ENCODE peak calls at places on chromosomes 1 and 21, in eight cellular contexts. A is endothelial cell of umbilical vein, M is tibial nerve, C is ovary, G is stomach, I is adrenal gland, L is A549, X is sigmoid colon. N is an unnamed sample.

GRCh38 chr1:67407498-67407897 is 22.7 kb downstream of the SERBP1 start:
- DNase-seq in A (no peak), M (no peak), C (no peak), G (no peak), I (no peak), L (no peak), X (no peak), N (no peak)

GRCh38 chr1:150487763-150488115 is 520 bp downstream of the TARS2 start:
- DNase-seq in A (no peak), M (no peak), C (no peak), G (no peak), I (no peak), L (no peak), X (peak), N (no peak)

GRCh38 chr1:40861227-40862003 is 748 bp downstream of the CITED4 start:
- DNase-seq in A (no peak), M (no peak), C (peak), G (peak), I (peak), L (no peak), X (peak), N (peak)

GRCh38 chr21:34100789-34101188 is 27.4 kb downstream of the MRPS6 start:
- DNase-seq in A (no peak), M (no peak), C (no peak), G (no peak), I (peak), L (no peak), X (no peak), N (no peak)

GRCh38 chr1:111656093-111657017 is 36.8 kb downstream of the RAP1A start:
- DNase-seq in A (peak), M (peak), C (no peak), G (no peak), I (peak), L (peak), X (no peak), N (peak)

GRCh38 chr1:25522240-25522639 is 21.2 kb upstream of the LDLRAP1 start:
- DNase-seq in A (no peak), M (no peak), C (no peak), G (no peak), I (no peak), L (no peak), X (no peak), N (no peak)

GRCh38 chr1:97427371-97427770 is 493.5 kb downstream of the DPYD start:
- DNase-seq in A (no peak), M (no peak), C (no peak), G (no peak), I (no peak), L (no peak), X (no peak), N (no peak)

GRCh38 chr1:242427519-242427918 is 97.0 kb downstream of the PLD5 start:
- DNase-seq in A (no peak), M (no peak), C (no peak), G (no peak), I (no peak), L (no peak), X (no peak), N (no peak)

GRCh38 chr1:79052829-79053449 is 46.4 kb upstream of the ADGRL4 start:
- DNase-seq in A (peak), M (no peak), C (no peak), G (no peak), I (no peak), L (no peak), X (no peak), N (no peak)

GRCh38 chr1:7510389-7510931 is 260.6 kb upstream of the VAMP3 start:
- DNase-seq in A (no peak), M (no peak), C (no peak), G (no peak), I (no peak), L (peak), X (no peak), N (no peak)

GRCh38 chr1:203180611-203181330 is 5.1 kb upstream of the MYBPH start:
- DNase-seq in A (no peak), M (no peak), C (no peak), G (no peak), I (no peak), L (no peak), X (no peak), N (no peak)

GRCh38 chr1:39901486-39902120 is at the start of gene MYCL:
- DNase-seq in A (peak), M (no peak), C (peak), G (peak), I (peak), L (peak), X (peak), N (peak)

GRCh38 chr1:15001317-15001900 is 152.1 kb upstream of the TMEM51 start:
- DNase-seq in A (no peak), M (no peak), C (no peak), G (no peak), I (no peak), L (no peak), X (no peak), N (no peak)

GRCh38 chr1:90707363-90707710 is 9.8 kb downstream of the BARHL2 start:
- DNase-seq in A (no peak), M (no peak), C (no peak), G (peak), I (peak), L (peak), X (no peak), N (peak)

GRCh38 chr1:180527270-180527669 is 24.9 kb upstream of the ACBD6 start:
- DNase-seq in A (peak), M (no peak), C (no peak), G (no peak), I (peak), L (peak), X (no peak), N (no peak)

GRCh38 chr1:6603424-6603850 is 768 bp upstream of the KLHL21 start:
- DNase-seq in A (peak), M (peak), C (peak), G (peak), I (peak), L (no peak), X (peak), N (no peak)

GRCh38 chr1:101995984-101996731 is 568 bp downstream of the OLFM3 start:
- DNase-seq in A (no peak), M (no peak), C (no peak), G (no peak), I (no peak), L (no peak), X (no peak), N (no peak)

GRCh38 chr1:70442486-70442885 is 31.4 kb downstream of the CTH start:
- DNase-seq in A (no peak), M (no peak), C (no peak), G (no peak), I (no peak), L (no peak), X (no peak), N (no peak)

GRCh38 chr1:96478228-96478627 is 243.4 kb upstream of the PTBP2 start:
- DNase-seq in A (no peak), M (no peak), C (no peak), G (no peak), I (no peak), L (no peak), X (no peak), N (no peak)

GRCh38 chr1:187390157-187390556 is 561.4 kb downstream of the PLA2G4A start:
- DNase-seq in A (no peak), M (no peak), C (no peak), G (no peak), I (no peak), L (no peak), X (no peak), N (no peak)

GRCh38 chr1:204410764-204411450 is 710 bp downstream of the PPP1R15B start:
- DNase-seq in A (peak), M (peak), C (peak), G (peak), I (peak), L (no peak), X (peak), N (peak)

GRCh38 chr1:189619682-189620332 is 857.9 kb downstream of the BRINP3 start:
- DNase-seq in A (peak), M (no peak), C (no peak), G (no peak), I (peak), L (peak), X (no peak), N (no peak)

GRCh38 chr1:202037706-202038296 is 27.4 kb downstream of the ELF3 start:
- DNase-seq in A (no peak), M (no peak), C (no peak), G (no peak), I (no peak), L (peak), X (no peak), N (no peak)

GRCh38 chr1:119358661-119359060 is 9.9 kb upstream of the HAO2 start:
- DNase-seq in A (no peak), M (no peak), C (no peak), G (no peak), I (no peak), L (no peak), X (no peak), N (no peak)

GRCh38 chr1:197092491-197093023 is 25.5 kb upstream of the F13B start:
- DNase-seq in A (no peak), M (no peak), C (no peak), G (no peak), I (no peak), L (no peak), X (no peak), N (no peak)

GRCh38 chr1:157390646-157391045 is 161.7 kb downstream of the FCRL5 start:
- DNase-seq in A (peak), M (no peak), C (no peak), G (no peak), I (no peak), L (no peak), X (no peak), N (no peak)

GRCh38 chr21:44875341-44875740 is 1.9 kb upstream of the PTTG1IP start:
- DNase-seq in A (peak), M (peak), C (no peak), G (no peak), I (no peak), L (peak), X (no peak), N (no peak)

GRCh38 chr1:150268342-150268705 is 492 bp downstream of the APH1A start:
- DNase-seq in A (peak), M (no peak), C (peak), G (peak), I (peak), L (peak), X (peak), N (peak)

GRCh38 chr1:44501022-44501910 is 96.2 kb downstream of the RNF220 start:
- DNase-seq in A (no peak), M (no peak), C (no peak), G (no peak), I (no peak), L (no peak), X (no peak), N (peak)

GRCh38 chr1:207514890-207515289 is 18.9 kb downstream of the CR1 start:
- DNase-seq in A (no peak), M (no peak), C (no peak), G (no peak), I (no peak), L (no peak), X (no peak), N (no peak)

GRCh38 chr1:15401391-15402055 is 8.2 kb upstream of the EFHD2 start:
- DNase-seq in A (no peak), M (no peak), C (no peak), G (no peak), I (no peak), L (no peak), X (no peak), N (no peak)

GRCh38 chr1:64133036-64133435 is 70.4 kb upstream of the UBE2U start:
- DNase-seq in A (peak), M (no peak), C (no peak), G (no peak), I (no peak), L (peak), X (no peak), N (no peak)

GRCh38 chr1:54314691-54315455 is 91.3 kb downstream of the SSBP3 start:
- DNase-seq in A (no peak), M (no peak), C (no peak), G (peak), I (no peak), L (no peak), X (no peak), N (peak)

GRCh38 chr1:28830814-28831213 is 18.8 kb downstream of the OPRD1 start:
- DNase-seq in A (no peak), M (no peak), C (no peak), G (no peak), I (no peak), L (no peak), X (no peak), N (no peak)

DNA sequence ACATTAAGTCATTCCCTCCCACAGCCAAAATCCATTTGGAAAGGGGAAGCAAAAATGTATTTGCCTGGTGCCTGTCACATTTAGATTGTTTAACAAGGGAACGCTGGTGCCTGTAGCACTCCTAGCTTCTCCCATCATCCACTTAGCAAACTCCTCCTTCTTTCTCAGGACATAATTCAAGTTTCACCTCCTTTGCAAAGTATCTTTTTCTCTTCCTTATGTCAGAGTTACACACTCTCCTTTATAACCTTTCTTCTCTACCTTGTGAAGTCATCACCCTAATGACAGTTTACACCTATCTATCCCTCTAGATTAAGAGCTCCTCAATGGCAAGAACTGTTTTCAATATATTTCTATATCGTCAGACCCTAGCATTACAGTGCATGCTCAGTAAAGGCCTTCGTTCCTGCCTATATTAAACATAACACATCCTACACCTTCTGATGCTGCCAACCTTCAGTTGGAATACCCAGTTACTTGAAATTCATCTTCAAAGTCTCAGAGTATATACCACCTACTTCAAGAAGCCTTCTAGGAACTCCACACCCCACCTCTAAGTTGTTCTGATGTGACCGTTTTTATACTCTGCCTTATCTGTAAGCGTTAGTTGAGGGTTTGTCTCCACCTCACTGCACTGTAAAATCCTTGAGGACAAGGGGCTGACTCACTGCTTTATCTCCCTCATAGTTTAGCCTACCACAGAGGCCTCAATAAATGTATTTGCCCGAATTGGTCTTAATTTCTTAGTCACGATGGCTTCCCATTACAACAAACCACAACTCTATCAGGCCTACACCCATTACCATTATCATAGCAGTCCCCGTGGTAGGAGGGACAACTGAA is 1.0 kb upstream of the EPS15 start:
- DNase-seq in A (peak), M (no peak), C (no peak), G (no peak), I (peak), L (no peak), X (no peak), N (no peak)
- TF ChIP-seq POLR2A in A (no peak), M (no peak), C (no peak), G (no peak), I (no peak), L (no peak), X (no peak), N (no peak)

GRCh38 chr1:227886503-227886961 is 61.2 kb downstream of the WNT9A start:
- DNase-seq in A (no peak), M (no peak), C (peak), G (peak), I (no peak), L (no peak), X (peak), N (no peak)

GRCh38 chr1:227885648-227886502 is 61.9 kb downstream of the WNT9A start:
- DNase-seq in A (no peak), M (peak), C (peak), G (peak), I (peak), L (peak), X (peak), N (peak)

GRCh38 chr1:227883641-227884301 is 64.0 kb downstream of the WNT9A start:
- DNase-seq in A (no peak), M (no peak), C (no peak), G (peak), I (no peak), L (no peak), X (peak), N (no peak)

GRCh38 chr1:227884370-227885134 is 63.2 kb downstream of the WNT9A start:
- DNase-seq in A (no peak), M (no peak), C (peak), G (peak), I (peak), L (no peak), X (peak), N (no peak)

DNA sequence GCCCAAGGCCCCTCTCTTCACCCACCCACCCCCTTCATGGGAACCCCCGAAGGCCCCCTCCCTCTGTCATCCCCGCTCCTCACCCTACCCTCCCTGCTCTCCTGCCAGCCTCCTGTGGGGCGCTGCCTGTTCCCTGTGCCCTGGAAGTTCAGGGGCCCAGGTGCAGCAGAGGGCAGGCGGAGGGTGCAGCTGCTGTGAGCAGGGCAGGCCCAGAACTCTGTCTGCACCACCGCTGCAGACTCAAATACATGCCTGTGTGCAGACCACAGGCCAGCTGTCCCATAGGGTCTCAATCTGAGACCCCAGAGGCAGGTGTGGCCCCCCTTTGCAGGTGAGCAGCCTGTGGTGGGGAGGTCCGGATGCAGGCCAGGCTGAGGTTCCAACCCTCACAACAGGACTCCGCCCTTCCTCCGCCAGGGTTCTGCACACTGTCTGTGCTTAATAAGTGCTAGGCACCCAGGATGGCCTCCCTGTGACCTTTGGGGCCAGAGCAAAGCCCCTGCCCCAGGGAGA is 62.5 kb downstream of the WNT9A start:
- DNase-seq in A (no peak), M (no peak), C (peak), G (peak), I (peak), L (no peak), X (peak), N (no peak)
- TF ChIP-seq POLR2A in A (no peak), M (no peak), C (no peak), G (no peak), I (no peak), L (no peak), X (no peak), N (no peak)

GRCh38 chr1:165036403-165036802 is 320.1 kb downstream of the LMX1A start:
- DNase-seq in A (no peak), M (no peak), C (no peak), G (no peak), I (no peak), L (no peak), X (no peak), N (no peak)
- TF ChIP-seq POLR2A in A (no peak), M (no peak), C (no peak), G (no peak), I (no peak), L (no peak), X (no peak), N (no peak)

DNA sequence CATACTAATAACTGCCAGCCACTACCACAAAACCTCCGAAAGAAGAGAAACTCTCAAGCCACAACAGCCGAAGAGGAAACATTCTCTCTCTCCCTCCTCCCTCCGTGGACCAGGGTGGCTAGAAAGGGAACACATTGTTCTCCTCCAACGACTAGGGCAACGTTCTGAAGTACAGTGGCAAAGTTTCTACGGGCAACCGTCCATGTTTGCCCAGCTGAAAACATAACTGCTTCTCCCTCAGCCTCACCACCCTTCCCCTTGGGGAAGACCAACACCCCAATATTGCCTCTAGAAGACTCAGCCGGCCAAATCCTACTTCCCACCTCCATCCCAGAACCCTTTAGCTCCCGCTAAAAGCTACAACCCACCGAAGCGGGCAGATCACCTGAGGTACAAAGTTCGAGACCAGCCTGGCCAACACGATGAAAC is 2.0 kb downstream of the GLUL start:
- DNase-seq in A (peak), M (peak), C (no peak), G (no peak), I (no peak), L (no peak), X (peak), N (peak)
- TF ChIP-seq POLR2A in A (no peak), M (peak), C (no peak), G (no peak), I (no peak), L (no peak), X (no peak), N (no peak)

GRCh38 chr1:100137602-100138001 is 4.6 kb downstream of the TRMT13 start:
- DNase-seq in A (no peak), M (no peak), C (no peak), G (no peak), I (no peak), L (no peak), X (no peak), N (no peak)

GRCh38 chr1:100134872-100135271 is 1.9 kb downstream of the TRMT13 start:
- DNase-seq in A (no peak), M (no peak), C (no peak), G (no peak), I (no peak), L (no peak), X (no peak), N (no peak)

GRCh38 chr1:100130552-100131077 is 2.1 kb downstream of the SASS6 start:
- DNase-seq in A (peak), M (no peak), C (no peak), G (no peak), I (no peak), L (no peak), X (no peak), N (no peak)

GRCh38 chr1:100131623-100132022 is 1.1 kb downstream of the SASS6 start:
- DNase-seq in A (no peak), M (no peak), C (no peak), G (no peak), I (no peak), L (no peak), X (no peak), N (no peak)

DNA sequence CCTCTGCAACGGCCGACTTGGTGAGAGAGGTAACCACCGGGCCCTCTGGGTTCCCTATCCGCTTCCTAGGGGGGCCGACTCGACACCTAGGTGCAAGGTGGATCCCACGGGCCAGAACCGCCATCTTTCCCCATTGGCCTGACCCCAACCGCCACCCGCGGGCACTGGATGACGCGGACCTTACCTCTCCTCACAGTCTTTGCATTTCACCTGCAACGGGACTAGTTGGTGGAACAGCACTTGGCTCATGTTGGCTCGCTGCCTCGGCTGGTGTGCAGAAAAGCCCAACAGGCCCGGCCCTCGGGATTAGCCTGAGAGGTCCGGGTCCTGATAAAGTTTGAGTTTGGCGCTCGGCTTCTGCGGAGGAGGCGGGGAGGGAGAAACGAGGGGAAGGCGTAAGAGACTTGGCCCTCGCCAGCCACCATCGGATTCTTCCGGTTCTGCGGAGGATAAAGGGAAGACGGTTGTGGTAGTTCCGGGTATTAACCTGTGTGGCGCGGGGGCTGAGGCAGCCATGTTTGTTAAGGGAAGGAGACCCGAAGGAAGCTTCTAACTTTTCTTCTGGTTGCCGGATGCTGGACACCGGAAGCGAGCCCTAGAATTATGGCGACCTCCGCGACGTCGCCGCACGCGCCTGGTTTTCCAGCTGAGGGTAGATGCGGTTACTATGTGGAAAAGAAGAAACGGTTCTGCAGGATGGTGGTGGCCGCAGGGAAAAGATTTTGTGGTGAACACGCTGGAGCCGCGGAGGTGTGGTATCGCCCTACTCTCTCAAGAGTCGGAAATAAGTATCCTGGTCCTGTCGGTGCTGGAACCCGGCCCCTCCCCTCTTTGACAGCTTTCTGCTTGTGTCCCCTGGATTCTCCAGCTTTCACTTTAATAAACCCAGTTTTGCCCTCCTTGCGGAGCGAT is at the start of the genes SASS6 and TRMT13:
- DNase-seq in A (peak), M (peak), C (peak), G (peak), I (peak), L (peak), X (peak), N (peak)
- TF ChIP-seq POLR2A in A (peak), M (no peak), C (no peak), G (no peak), I (no peak), L (peak), X (no peak), N (peak)

N was measured in thyroid gland.